ENCODE peak calls at places on chromosomes 3 and 15, in seven cellular contexts. K is IMR-90, M is astrocyte of the spinal cord, F is upper lobe of right lung, V is fibroblast of lung, C is cardiac fibroblast, G is Peyer's patch. R is an unnamed sample.

GRCh38 chr15:61748529-61748928 is 311.7 kb downstream of the VPS13C start:
- DNase-seq in K (no peak), M (no peak), F (no peak), V (no peak), C (no peak), G (no peak), R (no peak)

GRCh38 chr3:129315386-129315991 is 36.8 kb downstream of the HMCES start:
- DNase-seq in K (peak), M (peak), F (peak), V (peak), C (peak), G (no peak), R (no peak)

GRCh38 chr3:123809597-123809996 is 74.5 kb downstream of the MYLK start:
- DNase-seq in K (peak), M (peak), F (no peak), V (peak), C (peak), G (no peak), R (peak)

GRCh38 chr3:185270262-185270955 is 16.6 kb upstream of the EHHADH start:
- DNase-seq in K (peak), M (peak), F (no peak), V (peak), C (peak), G (no peak), R (no peak)

GRCh38 chr3:184491867-184492615 is 69.5 kb upstream of the EPHB3 start:
- DNase-seq in K (no peak), M (no peak), F (peak), V (no peak), C (no peak), G (no peak), R (no peak)

GRCh38 chr3:52176951-52177700 is 20.8 kb upstream of the ALAS1 start:
- DNase-seq in K (no peak), M (no peak), F (peak), V (no peak), C (no peak), G (no peak), R (no peak)

GRCh38 chr3:25191703-25192102 is 236.4 kb upstream of the RARB start:
- DNase-seq in K (no peak), M (peak), F (no peak), V (no peak), C (no peak), G (no peak), R (no peak)

GRCh38 chr3:142910280-142910679 is 21.4 kb upstream of the PCOLCE2 start:
- DNase-seq in K (no peak), M (no peak), F (no peak), V (peak), C (no peak), G (no peak), R (no peak)

GRCh38 chr3:189355481-189356201 is 183.9 kb downstream of the TPRG1 start:
- DNase-seq in K (peak), M (peak), F (no peak), V (peak), C (peak), G (peak), R (peak)

GRCh38 chr15:39852237-39852636 is 67.8 kb downstream of the GPR176 start:
- DNase-seq in K (peak), M (peak), F (no peak), V (peak), C (peak), G (no peak), R (peak)

GRCh38 chr3:17938313-17938712 is 195.9 kb upstream of the TBC1D5 start:
- DNase-seq in K (no peak), M (no peak), F (no peak), V (no peak), C (no peak), G (no peak), R (no peak)

GRCh38 chr3:124965413-124965812 is 30.9 kb upstream of the MUC13 start:
- DNase-seq in K (peak), M (no peak), F (no peak), V (no peak), C (no peak), G (no peak), R (no peak)

GRCh38 chr3:138396752-138397410 is 37.5 kb upstream of the ESYT3 start:
- DNase-seq in K (no peak), M (no peak), F (no peak), V (no peak), C (no peak), G (no peak), R (no peak)

GRCh38 chr15:94829887-94830884 is 598.8 kb downstream of the MCTP2 start:
- DNase-seq in K (no peak), M (no peak), F (no peak), V (no peak), C (no peak), G (no peak), R (no peak)

GRCh38 chr3:32794487-32795308 is 23.1 kb upstream of the TRIM71 start:
- DNase-seq in K (peak), M (no peak), F (peak), V (peak), C (no peak), G (no peak), R (no peak)

GRCh38 chr3:140134231-140134630 is 199.2 kb downstream of the CLSTN2 start:
- DNase-seq in K (no peak), M (no peak), F (no peak), V (no peak), C (no peak), G (no peak), R (no peak)

GRCh38 chr3:140131895-140132294 is 196.9 kb downstream of the CLSTN2 start:
- DNase-seq in K (no peak), M (no peak), F (no peak), V (no peak), C (no peak), G (no peak), R (no peak)

GRCh38 chr3:140129885-140130284 is 194.9 kb downstream of the CLSTN2 start:
- DNase-seq in K (no peak), M (no peak), F (no peak), V (no peak), C (no peak), G (no peak), R (no peak)

DNA sequence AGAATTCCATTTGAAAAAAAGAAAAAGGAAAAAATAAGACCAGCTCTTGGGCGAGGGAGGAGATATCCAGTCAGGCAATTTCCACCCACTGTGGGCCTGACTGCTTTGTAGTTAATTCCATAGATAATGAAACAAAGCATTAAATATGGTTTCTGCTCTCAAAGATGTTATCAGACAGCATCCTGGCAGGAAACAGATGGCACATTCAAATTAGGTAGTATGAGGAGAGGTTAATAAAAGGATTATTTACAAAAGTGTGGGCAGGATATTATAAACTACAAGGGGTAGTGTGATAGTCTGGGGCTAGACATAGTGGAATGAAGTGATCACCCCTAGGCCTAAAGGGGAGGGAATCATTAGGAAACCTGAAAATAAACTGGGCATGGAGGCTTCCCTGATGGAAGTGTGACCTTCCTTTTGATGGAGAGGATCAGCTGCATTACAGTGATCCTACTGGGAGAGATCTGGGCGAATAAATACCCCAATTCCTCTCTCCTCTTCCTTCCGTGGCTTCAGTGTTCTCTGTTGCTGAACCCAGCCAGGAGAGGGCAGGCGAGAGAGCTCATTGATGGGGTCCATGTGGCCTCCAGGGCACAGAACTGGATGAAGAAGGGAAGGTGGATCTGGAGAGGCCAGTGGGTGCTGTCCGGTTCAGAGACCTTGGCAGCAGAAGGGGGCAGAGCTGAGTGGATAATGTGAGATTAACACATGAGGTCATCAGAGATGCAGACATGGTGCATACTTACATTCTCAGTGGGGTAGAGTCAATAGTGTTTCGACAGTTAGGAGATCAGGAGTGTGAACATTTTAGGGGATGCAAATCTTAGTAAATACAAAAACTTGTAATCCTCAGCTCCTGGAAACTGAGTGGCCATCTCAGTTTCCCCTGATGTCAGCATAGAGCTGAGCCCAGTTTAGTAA is 193.5 kb downstream of the CLSTN2 start:
- DNase-seq in K (peak), M (no peak), F (peak), V (no peak), C (peak), G (peak), R (no peak)
- TF ChIP-seq CTCF in K (peak), M (peak), F (peak), V (peak), C (peak), G (peak), R (peak)

GRCh38 chr15:82043130-82043673 is 2.6 kb downstream of the MEX3B start:
- DNase-seq in K (no peak), M (no peak), F (no peak), V (peak), C (no peak), G (no peak), R (no peak)
- H3K4me3 ChIP-seq in K (peak), M (peak), F (no peak), V (peak), C (peak), G (peak), R (peak)

DNA sequence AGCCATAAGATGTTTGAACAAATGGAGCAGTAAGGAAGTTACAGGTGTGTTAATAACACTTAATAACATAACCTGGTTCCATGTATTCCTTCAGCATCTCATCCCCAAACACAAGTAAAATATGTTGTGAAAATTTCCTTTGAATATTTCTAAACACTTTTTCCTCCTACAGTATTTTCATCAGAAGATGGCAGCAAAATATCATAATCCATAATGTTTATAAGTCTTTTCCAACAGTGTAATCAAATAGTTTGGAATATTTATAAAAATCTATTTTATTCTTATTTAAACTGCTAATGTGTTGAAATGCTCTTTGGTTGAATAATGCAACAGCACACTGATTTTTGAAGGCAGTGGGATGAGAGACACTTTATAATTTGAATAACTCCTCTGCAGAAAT is 1020.5 kb downstream of the OTOL1 start:
- DNase-seq in K (no peak), M (no peak), F (no peak), V (no peak), C (no peak), G (no peak), R (no peak)
- TF ChIP-seq CTCF in K (peak), M (no peak), F (no peak), V (no peak), C (no peak), G (no peak), R (peak)

GRCh38 chr3:72738752-72739520 is 109.3 kb downstream of the SHQ1 start:
- DNase-seq in K (no peak), M (no peak), F (peak), V (peak), C (peak), G (peak), R (no peak)
- H3K4me3 ChIP-seq in K (peak), M (peak), F (peak), V (no peak), C (peak), G (peak), R (peak)

DNA sequence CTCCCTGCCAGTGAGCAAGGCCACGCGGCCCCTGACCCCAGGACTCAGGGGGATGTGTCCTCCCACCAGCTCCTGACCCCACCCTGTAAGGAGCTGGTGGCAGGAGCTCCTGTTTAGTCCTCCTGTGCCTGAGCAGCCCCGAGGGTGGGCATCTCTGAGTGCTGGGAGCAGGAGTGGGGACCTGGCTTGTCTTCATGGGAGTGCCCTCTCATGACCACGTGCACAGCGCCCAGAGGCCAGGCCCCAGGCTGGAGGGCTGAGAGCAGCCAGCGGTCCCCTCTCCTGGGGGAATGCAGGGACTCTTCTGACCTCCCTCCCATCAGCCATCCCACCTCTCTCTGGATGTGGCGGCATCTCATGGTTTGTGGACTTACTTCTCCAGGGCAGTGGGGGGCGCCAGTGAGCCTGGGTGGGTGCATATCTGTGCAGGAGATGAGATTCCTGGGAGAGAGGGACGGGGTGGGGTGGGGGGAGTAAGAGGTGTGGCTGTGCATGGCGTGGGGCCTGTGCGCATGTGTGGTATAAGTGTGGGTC is 205.6 kb downstream of the TBC1D2B start:
- DNase-seq in K (no peak), M (no peak), F (peak), V (no peak), C (no peak), G (no peak), R (no peak)
- TF ChIP-seq CTCF in K (no peak), M (peak), F (no peak), V (peak), C (peak), G (no peak), R (peak)

DNA sequence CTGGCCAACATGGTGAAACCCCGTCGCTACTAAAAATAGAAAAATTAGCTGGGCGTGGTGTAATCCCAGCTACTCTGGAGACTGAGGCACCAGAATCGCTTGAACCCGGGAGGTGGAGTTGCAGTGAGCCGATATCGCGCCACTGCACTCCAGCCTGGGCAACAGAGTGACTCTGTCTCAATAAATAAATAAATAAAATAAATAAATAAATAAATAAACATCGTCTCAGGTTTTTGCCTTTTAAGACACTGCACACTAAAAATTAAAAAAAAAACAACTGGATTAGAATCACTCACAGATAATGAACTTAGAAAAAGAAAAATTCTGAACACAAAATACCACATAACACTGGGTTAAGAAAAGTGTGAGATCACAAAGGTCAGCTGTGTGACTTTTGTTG is 2.4 kb downstream of the ZBTB11 start:
- DNase-seq in K (no peak), M (no peak), F (no peak), V (no peak), C (no peak), G (no peak), R (no peak)
- H3K4me3 ChIP-seq in K (no peak), M (no peak), F (no peak), V (no peak), C (no peak), G (no peak), R (no peak)